ENCODE peak calls at places on chromosomes 6 and 20, in eight cellular contexts. One of them, this sample, is unnamed.

GRCh38 chr6:21257125-21257524 is 336.4 kb upstream of the SOX4 start:
- ATAC-seq in Panc1: no peak
- ATAC-seq in activated T-cell treated with anti-CD3 and anti-CD28 coated beads, Interleukin-2, amount 50 U/mL, for 72 hours: no peak
- ATAC-seq in omental fat pad: no peak
- ATAC-seq in RWPE2: no peak
- ATAC-seq in upper lobe of right lung: no peak
- ATAC-seq in activated CD8-positive, alpha-beta T cell treated with anti-CD3 and anti-CD28 coated beads, Interleukin-2, amount 10 ng/mL, durations not matched to agents 7 days and 5 days: no peak
- ATAC-seq in HCT116: no peak
- ATAC-seq in this sample: no peak

GRCh38 chr6:35072698-35073055 is 68.5 kb downstream of the TCP11 start:
- ATAC-seq in upper lobe of right lung: no peak
- ATAC-seq in HCT116: no peak
- ATAC-seq in activated T-cell treated with anti-CD3 and anti-CD28 coated beads, Interleukin-2, amount 50 U/mL, for 72 hours: no peak
- ATAC-seq in omental fat pad: no peak
- ATAC-seq in Panc1: no peak
- ATAC-seq in RWPE2: no peak
- ATAC-seq in activated CD8-positive, alpha-beta T cell treated with anti-CD3 and anti-CD28 coated beads, Interleukin-2, amount 10 ng/mL, durations not matched to agents 7 days and 5 days: no peak
- ATAC-seq in this sample: no peak

GRCh38 chr6:96851858-96852257 is 14.6 kb upstream of the GPR63 start:
- ATAC-seq in activated CD8-positive, alpha-beta T cell treated with anti-CD3 and anti-CD28 coated beads, Interleukin-2, amount 10 ng/mL, durations not matched to agents 7 days and 5 days: no peak
- ATAC-seq in Panc1: no peak
- ATAC-seq in HCT116: no peak
- ATAC-seq in RWPE2: no peak
- ATAC-seq in upper lobe of right lung: no peak
- ATAC-seq in omental fat pad: no peak
- ATAC-seq in activated T-cell treated with anti-CD3 and anti-CD28 coated beads, Interleukin-2, amount 50 U/mL, for 72 hours: no peak
- ATAC-seq in this sample: no peak

GRCh38 chr6:167054987-167055386 is 55.8 kb downstream of the CEP43 start:
- ATAC-seq in HCT116: no peak
- ATAC-seq in Panc1: no peak
- ATAC-seq in RWPE2: no peak
- ATAC-seq in activated T-cell treated with anti-CD3 and anti-CD28 coated beads, Interleukin-2, amount 50 U/mL, for 72 hours: no peak
- ATAC-seq in omental fat pad: no peak
- ATAC-seq in upper lobe of right lung: no peak
- ATAC-seq in activated CD8-positive, alpha-beta T cell treated with anti-CD3 and anti-CD28 coated beads, Interleukin-2, amount 10 ng/mL, durations not matched to agents 7 days and 5 days: no peak
- ATAC-seq in this sample: no peak

GRCh38 chr6:153511896-153512496 is 380.9 kb upstream of the RGS17 start:
- ATAC-seq in omental fat pad: no peak
- ATAC-seq in activated CD8-positive, alpha-beta T cell treated with anti-CD3 and anti-CD28 coated beads, Interleukin-2, amount 10 ng/mL, durations not matched to agents 7 days and 5 days: peak
- ATAC-seq in activated T-cell treated with anti-CD3 and anti-CD28 coated beads, Interleukin-2, amount 50 U/mL, for 72 hours: no peak
- ATAC-seq in Panc1: peak
- ATAC-seq in HCT116: peak
- ATAC-seq in RWPE2: peak
- ATAC-seq in upper lobe of right lung: peak
- ATAC-seq in this sample: no peak

GRCh38 chr6:106609699-106610098 is 19.6 kb downstream of the RTN4IP1 start:
- ATAC-seq in Panc1: peak
- ATAC-seq in upper lobe of right lung: no peak
- ATAC-seq in RWPE2: peak
- ATAC-seq in omental fat pad: no peak
- ATAC-seq in HCT116: peak
- ATAC-seq in activated T-cell treated with anti-CD3 and anti-CD28 coated beads, Interleukin-2, amount 50 U/mL, for 72 hours: no peak
- ATAC-seq in activated CD8-positive, alpha-beta T cell treated with anti-CD3 and anti-CD28 coated beads, Interleukin-2, amount 10 ng/mL, durations not matched to agents 7 days and 5 days: no peak
- ATAC-seq in this sample: peak

GRCh38 chr6:78619016-78619415 is 248.3 kb upstream of the IRAK1BP1 start:
- ATAC-seq in RWPE2: no peak
- ATAC-seq in omental fat pad: peak
- ATAC-seq in activated T-cell treated with anti-CD3 and anti-CD28 coated beads, Interleukin-2, amount 50 U/mL, for 72 hours: no peak
- ATAC-seq in HCT116: no peak
- ATAC-seq in activated CD8-positive, alpha-beta T cell treated with anti-CD3 and anti-CD28 coated beads, Interleukin-2, amount 10 ng/mL, durations not matched to agents 7 days and 5 days: no peak
- ATAC-seq in upper lobe of right lung: no peak
- ATAC-seq in Panc1: no peak
- ATAC-seq in this sample: no peak

GRCh38 chr6:39417440-39417839 is 94.9 kb upstream of the KCNK16 start:
- ATAC-seq in HCT116: no peak
- ATAC-seq in upper lobe of right lung: no peak
- ATAC-seq in activated T-cell treated with anti-CD3 and anti-CD28 coated beads, Interleukin-2, amount 50 U/mL, for 72 hours: no peak
- ATAC-seq in Panc1: no peak
- ATAC-seq in omental fat pad: no peak
- ATAC-seq in activated CD8-positive, alpha-beta T cell treated with anti-CD3 and anti-CD28 coated beads, Interleukin-2, amount 10 ng/mL, durations not matched to agents 7 days and 5 days: no peak
- ATAC-seq in RWPE2: no peak
- ATAC-seq in this sample: peak

GRCh38 chr6:1825926-1826325 is 216.2 kb downstream of the FOXC1 start:
- ATAC-seq in HCT116: no peak
- ATAC-seq in omental fat pad: no peak
- ATAC-seq in activated CD8-positive, alpha-beta T cell treated with anti-CD3 and anti-CD28 coated beads, Interleukin-2, amount 10 ng/mL, durations not matched to agents 7 days and 5 days: no peak
- ATAC-seq in upper lobe of right lung: no peak
- ATAC-seq in Panc1: no peak
- ATAC-seq in activated T-cell treated with anti-CD3 and anti-CD28 coated beads, Interleukin-2, amount 50 U/mL, for 72 hours: no peak
- ATAC-seq in RWPE2: peak
- ATAC-seq in this sample: no peak

GRCh38 chr20:47607208-47607613 is 105.5 kb downstream of the NCOA3 start:
- ATAC-seq in Panc1: no peak
- ATAC-seq in omental fat pad: no peak
- ATAC-seq in HCT116: no peak
- ATAC-seq in upper lobe of right lung: peak
- ATAC-seq in RWPE2: peak
- ATAC-seq in activated T-cell treated with anti-CD3 and anti-CD28 coated beads, Interleukin-2, amount 50 U/mL, for 72 hours: peak
- ATAC-seq in activated CD8-positive, alpha-beta T cell treated with anti-CD3 and anti-CD28 coated beads, Interleukin-2, amount 10 ng/mL, durations not matched to agents 7 days and 5 days: peak
- ATAC-seq in this sample: no peak

This sample was measured in stimulated activated memory B cell treated with anti-CD40 and anti-IgM and Interleukin-4, amounts not matched to agents 10 μg/mL and 1 μg/mL and 100 μg/mL, for 72 hours.